ENCODE peak calls at places on chromosomes 11 and 22, in nine cellular contexts. P is SK-N-SH, J is transverse colon, S is stomach, B is A549, G is HepG2, Q is ovary, A is sigmoid colon, Z is K562. O is an unnamed sample.

GRCh38 chr11:24496371-24496727 is 504 bp upstream of the LUZP2 start:
- DNase-seq in S (no peak), G (no peak), P (no peak), A (no peak), Q (no peak), J (no peak), B (no peak), Z (no peak), O (no peak)

GRCh38 chr11:67439321-67440228 is 2.1 kb upstream of the PTPRCAP start:
- DNase-seq in G (peak), Z (no peak), B (peak), J (peak), A (no peak), S (peak), Q (no peak), P (no peak), O (peak)

GRCh38 chr11:45665206-45665932 is at the start of gene CHST1:
- DNase-seq in Q (peak), A (peak), B (peak), S (peak), G (no peak), Z (peak), J (peak), P (peak), O (no peak)

GRCh38 chr11:85137597-85137996 is 489.5 kb downstream of the DLG2 start:
- DNase-seq in G (no peak), A (no peak), Q (no peak), S (no peak), P (no peak), Z (no peak), J (no peak), B (no peak), O (no peak)

GRCh38 chr11:22165799-22166548 is 26.9 kb upstream of the ANO5 start:
- DNase-seq in Z (no peak), P (peak), J (no peak), Q (no peak), A (no peak), B (no peak), G (no peak), S (no peak), O (no peak)

GRCh38 chr11:59968395-59968783 is 4.6 kb downstream of the OOSP4A start:
- DNase-seq in P (no peak), J (no peak), Q (no peak), B (no peak), G (no peak), A (no peak), Z (no peak), S (no peak), O (no peak)

GRCh38 chr11:71336996-71337772 is 84.8 kb upstream of the SHANK2 start:
- DNase-seq in A (no peak), J (no peak), S (no peak), Z (no peak), B (no peak), P (no peak), G (no peak), Q (peak), O (no peak)

GRCh38 chr11:70674605-70675004 is 276.3 kb downstream of the CTTN start:
- DNase-seq in P (no peak), A (no peak), G (no peak), J (no peak), Z (no peak), S (no peak), Q (no peak), B (no peak), O (no peak)

GRCh38 chr11:114036156-114036811 is 23.2 kb upstream of the ZBTB16 start:
- DNase-seq in Z (peak), G (peak), P (peak), S (peak), A (peak), B (peak), Q (peak), J (peak), O (peak)

GRCh38 chr11:32858731-32859130 is 29.0 kb downstream of the PRRG4 start:
- DNase-seq in B (peak), Q (no peak), S (no peak), G (no peak), P (no peak), J (no peak), A (no peak), Z (no peak), O (no peak)

GRCh38 chr11:111726301-111726713 is 39.9 kb downstream of the PPP2R1B start:
- DNase-seq in Q (no peak), B (no peak), A (no peak), S (no peak), P (no peak), G (peak), J (no peak), Z (no peak), O (no peak)

GRCh38 chr11:117876341-117877119 is at the start of gene FXYD6:
- DNase-seq in A (peak), Z (peak), P (peak), S (no peak), Q (peak), B (no peak), J (peak), G (no peak), O (no peak)

GRCh38 chr22:50310949-50311444 is 3.6 kb upstream of the PLXNB2 start:
- DNase-seq in J (no peak), S (no peak), A (no peak), B (no peak), P (no peak), G (peak), Z (no peak), Q (no peak), O (no peak)

GRCh38 chr11:102223859-102224258 is 93.4 kb upstream of the BIRC3 start:
- DNase-seq in G (no peak), S (no peak), B (no peak), J (no peak), A (no peak), Q (no peak), P (no peak), Z (no peak), O (no peak)

GRCh38 chr11:96384156-96384555 is 5.6 kb downstream of the CCDC82 start:
- DNase-seq in Z (no peak), P (no peak), S (no peak), Q (no peak), G (no peak), B (no peak), J (no peak), A (no peak), O (no peak)

GRCh38 chr22:44765571-44766285 is 13.4 kb downstream of the ARHGAP8 start:
- DNase-seq in A (no peak), S (peak), G (no peak), B (no peak), J (no peak), Q (no peak), Z (no peak), P (no peak), O (no peak)

GRCh38 chr11:28393348-28393747 is 285.2 kb downstream of the METTL15 start:
- DNase-seq in G (no peak), Z (no peak), Q (no peak), B (no peak), J (no peak), P (no peak), A (no peak), S (no peak), O (no peak)

GRCh38 chr22:19805821-19806212 is 45.2 kb downstream of the TBX1 start:
- DNase-seq in J (peak), Q (peak), S (no peak), Z (no peak), B (no peak), P (peak), A (no peak), G (no peak), O (no peak)

GRCh38 chr22:19543970-19544708 is 19.9 kb upstream of the CLDN5 start:
- DNase-seq in S (peak), G (peak), Z (no peak), Q (no peak), B (no peak), P (peak), J (peak), A (no peak), O (no peak)

GRCh38 chr22:28015676-28016601 is 96.9 kb upstream of the PITPNB start:
- DNase-seq in S (no peak), P (peak), G (no peak), J (peak), Q (peak), A (peak), B (no peak), Z (no peak), O (no peak)

GRCh38 chr11:119975561-119976152 is 162.3 kb downstream of the TRIM29 start:
- DNase-seq in B (no peak), J (no peak), Q (no peak), S (no peak), Z (no peak), P (no peak), G (no peak), A (no peak), O (no peak)

GRCh38 chr11:75588067-75588481 is 26.0 kb downstream of the SERPINH1 start:
- DNase-seq in A (no peak), B (no peak), J (no peak), S (no peak), P (no peak), Z (no peak), Q (no peak), G (peak), O (no peak)

GRCh38 chr11:128825050-128825806 is 41.9 kb downstream of the KCNJ1 start:
- DNase-seq in S (no peak), B (no peak), P (no peak), A (no peak), G (no peak), Q (no peak), Z (no peak), J (no peak), O (no peak)

GRCh38 chr11:56013805-56014204 is 13.6 kb upstream of the OR5AS1 start:
- DNase-seq in P (no peak), Z (no peak), G (no peak), S (no peak), A (no peak), B (no peak), Q (no peak), J (no peak), O (no peak)

GRCh38 chr11:57483570-57483934 is 23.2 kb downstream of the RTN4RL2 start:
- DNase-seq in A (no peak), P (no peak), J (no peak), S (no peak), G (no peak), Z (no peak), B (no peak), Q (no peak), O (no peak)

GRCh38 chr11:96063053-96063452 is 139.1 kb upstream of the MTMR2 start:
- DNase-seq in Q (no peak), J (no peak), G (no peak), B (no peak), S (no peak), P (no peak), A (no peak), Z (no peak), O (no peak)

GRCh38 chr11:120186799-120187591 is 23.8 kb upstream of the OAF start:
- DNase-seq in P (peak), Z (no peak), G (peak), Q (no peak), J (peak), S (peak), A (peak), B (no peak), O (no peak)

GRCh38 chr11:113447621-113448310 is 27.4 kb downstream of the DRD2 start:
- DNase-seq in Q (no peak), B (no peak), S (no peak), J (no peak), G (no peak), A (no peak), Z (no peak), P (peak), O (no peak)

GRCh38 chr11:45272701-45273100 is 13.4 kb downstream of the SYT13 start:
- DNase-seq in S (no peak), B (peak), Q (no peak), J (no peak), A (no peak), P (no peak), G (no peak), Z (no peak), O (no peak)

GRCh38 chr11:103601230-103601846 is 435.1 kb upstream of the DDI1 start:
- DNase-seq in S (no peak), Z (peak), P (peak), B (peak), A (no peak), Q (no peak), G (peak), J (no peak), O (peak)

GRCh38 chr11:1880746-1881441 is 10.8 kb downstream of the PRR33 start:
- DNase-seq in B (no peak), A (peak), Q (no peak), Z (no peak), J (no peak), G (no peak), P (peak), S (no peak), O (no peak)

GRCh38 chr11:19430346-19431058 is 189.8 kb upstream of the E2F8 start:
- DNase-seq in A (no peak), P (no peak), B (no peak), J (no peak), S (no peak), G (no peak), Q (no peak), Z (no peak), O (no peak)

DNA sequence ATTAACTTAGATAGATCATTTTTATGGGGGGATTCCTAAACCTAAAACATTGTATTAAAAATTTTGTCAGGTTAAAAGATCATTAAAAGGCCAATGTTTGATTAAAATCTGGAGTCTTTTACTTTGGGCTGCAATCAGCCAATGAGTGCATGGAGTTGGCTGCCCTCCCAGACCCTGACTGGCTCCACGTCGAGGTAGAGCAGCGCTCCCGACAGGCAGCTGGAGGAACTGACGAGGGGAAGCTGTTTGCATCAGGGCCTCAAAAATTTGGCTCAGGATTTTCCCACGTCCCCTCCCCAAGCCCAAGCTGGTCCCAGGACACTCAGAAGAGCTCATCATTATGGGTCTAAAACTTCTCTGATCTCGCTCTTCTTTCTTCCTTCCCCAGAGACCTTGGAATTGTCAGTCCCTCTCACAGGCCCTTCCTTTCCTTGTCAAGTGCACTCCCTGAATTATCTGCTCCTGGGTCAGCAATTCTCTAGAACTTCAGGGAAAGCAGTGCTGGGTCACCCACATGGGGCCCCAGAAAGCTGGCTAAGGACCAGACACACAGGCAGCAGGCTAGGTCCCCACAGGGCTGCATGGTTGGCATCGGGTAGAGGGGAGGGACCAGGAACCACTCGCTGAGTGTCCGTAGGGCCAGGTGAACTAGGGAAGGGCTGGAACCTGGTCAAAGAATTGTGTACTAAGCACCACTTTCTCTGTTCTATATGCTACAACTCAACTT is 119.6 kb upstream of the IGLL5 start:
- DNase-seq in S (no peak), Q (no peak), A (no peak), J (no peak), G (no peak), Z (peak), P (no peak), B (no peak), O (no peak)
- TF ChIP-seq CTCF in S (no peak), Q (no peak), A (no peak), J (no peak), G (no peak), Z (no peak), P (no peak), B (no peak), O (no peak)

DNA sequence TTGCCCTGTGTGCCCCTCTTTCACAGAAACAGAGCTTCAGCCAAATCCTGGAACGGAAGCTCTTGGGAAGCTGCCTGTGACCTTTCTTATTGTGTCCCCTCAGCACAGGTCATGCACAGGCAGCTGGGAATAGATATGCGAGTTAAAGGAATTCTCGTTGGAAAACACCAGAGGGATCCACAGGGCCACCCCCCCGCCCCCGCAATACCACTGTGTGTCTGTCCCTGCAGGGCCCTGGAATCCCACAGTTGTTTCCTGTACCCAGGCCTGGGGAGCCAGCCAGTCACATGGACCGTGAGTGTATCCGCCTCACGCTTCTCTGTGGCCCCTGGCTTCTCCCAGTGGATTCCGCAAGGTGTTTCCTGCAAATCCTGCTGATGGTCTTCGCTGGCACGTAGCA is 29.0 kb downstream of the TIMP3 start:
- DNase-seq in S (no peak), B (no peak), Z (no peak), G (no peak), P (no peak), J (no peak), A (peak), Q (peak), O (no peak)
- TF ChIP-seq EP300 in S (no peak), B (no peak), Z (no peak), G (no peak), P (no peak), J (no peak), A (no peak), Q (no peak), O (peak)

GRCh38 chr22:29078036-29078868 is 5.4 kb downstream of the KREMEN1 start:
- DNase-seq in A (no peak), S (no peak), B (no peak), P (no peak), Z (no peak), Q (no peak), J (no peak), G (no peak), O (no peak)
- TF ChIP-seq CTCF in A (no peak), S (no peak), B (no peak), P (no peak), Z (no peak), Q (no peak), J (no peak), G (no peak), O (no peak)

DNA sequence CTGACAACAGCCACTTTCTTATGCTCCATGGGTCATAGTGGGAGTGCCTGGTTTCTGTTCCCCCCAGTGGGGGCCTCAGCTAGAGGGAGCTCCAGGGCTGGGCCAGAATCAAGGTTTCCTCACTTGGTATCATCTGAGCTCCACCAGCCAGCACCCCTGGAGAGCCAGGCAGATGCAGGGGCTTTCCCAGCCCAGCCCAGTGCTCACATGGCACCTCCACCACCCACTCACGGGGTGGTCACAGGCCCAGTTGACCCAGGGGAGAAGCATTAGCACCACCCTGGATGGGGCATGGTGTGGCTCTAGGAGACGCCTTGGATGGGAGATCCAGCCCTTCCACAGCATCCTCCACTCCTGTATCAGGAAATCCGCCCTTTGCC is 24.1 kb upstream of the WNT7B start:
- DNase-seq in B (no peak), G (no peak), Q (no peak), Z (no peak), A (no peak), J (no peak), P (no peak), S (no peak), O (no peak)
- TF ChIP-seq EP300 in B (no peak), G (no peak), Q (no peak), Z (no peak), A (no peak), J (no peak), P (no peak), S (no peak), O (no peak)

DNA sequence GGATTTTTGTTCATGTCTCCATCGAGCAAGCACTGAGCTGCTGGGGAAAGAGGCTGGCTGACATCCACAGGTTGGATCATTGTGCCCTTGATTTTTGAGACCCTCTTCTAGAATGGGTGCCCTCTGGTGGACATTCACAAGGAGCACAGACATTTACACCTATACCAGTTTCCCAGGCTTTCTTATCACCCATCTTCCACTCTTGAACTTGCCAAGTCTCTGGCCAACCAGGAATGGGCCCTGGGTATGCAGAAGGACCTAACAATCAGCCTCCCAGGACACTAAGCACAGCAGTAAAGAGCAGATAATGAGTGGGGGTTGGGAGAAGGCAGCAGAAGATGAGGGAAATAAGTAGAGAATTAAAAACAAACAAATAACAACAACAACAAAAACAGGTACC is 5.7 kb upstream of the INTS4 start:
- DNase-seq in A (no peak), Q (no peak), Z (peak), P (peak), S (peak), B (peak), J (peak), G (peak), O (no peak)
- TF ChIP-seq CTCF in A (peak), Q (no peak), Z (peak), P (peak), S (peak), B (peak), J (peak), G (peak), O (peak)